ENCODE peak calls at places on chromosomes 1 and 21, in nine cellular contexts. Q is left ventricle myocardium inferior; I is CD8-positive, alpha-beta T cell; H is left lung; E is tibial nerve; Z is CD4-positive, alpha-beta memory T cell; X is pancreas; D is CD8-positive, alpha-beta memory T cell; T is upper lobe of right lung. F is an unnamed sample. For H3K36me3 and H3K4me1, the result is how much of the 10 kb centered on the place peaks cover.

GRCh38 chr1:151693057-151693651 is 23.4 kb downstream of the CELF3 start:
- DNase-seq in Q (no peak), I (no peak), H (no peak), E (no peak), Z (peak), X (no peak), D (no peak), T (no peak), F (peak)

GRCh38 chr1:209743145-209743482 is 12.7 kb upstream of the TRAF3IP3 start:
- DNase-seq in Q (peak), I (no peak), H (no peak), E (peak), Z (no peak), X (no peak), D (no peak), T (no peak), F (no peak)

GRCh38 chr1:27597036-27597435 is 6.9 kb downstream of the AHDC1 start:
- DNase-seq in Q (no peak), I (no peak), H (no peak), E (no peak), Z (no peak), X (no peak), D (no peak), T (no peak), F (no peak)

GRCh38 chr1:206030714-206031113 is 7.0 kb upstream of the CTSE start:
- DNase-seq in Q (peak), I (peak), H (peak), E (peak), Z (peak), X (peak), D (peak), T (peak), F (peak)

GRCh38 chr1:202343652-202344349 is 2.1 kb upstream of the UBE2T start:
- DNase-seq in Q (no peak), I (no peak), H (no peak), E (no peak), Z (peak), X (no peak), D (peak), T (no peak), F (peak)

GRCh38 chr21:33949516-33950424 is 34.2 kb upstream of the ATP5PO start:
- DNase-seq in Q (no peak), I (peak), H (no peak), E (no peak), Z (peak), X (no peak), D (peak), T (no peak), F (no peak)

GRCh38 chr21:25409992-25410391 is 197.3 kb downstream of the MRPL39 start:
- DNase-seq in Q (no peak), I (no peak), H (no peak), E (no peak), Z (no peak), X (no peak), D (no peak), T (no peak), F (no peak)

GRCh38 chr1:156866679-156867015 is 6.0 kb downstream of the NTRK1 start:
- DNase-seq in Q (no peak), I (no peak), H (no peak), E (no peak), Z (no peak), X (no peak), D (no peak), T (no peak), F (no peak)

GRCh38 chr1:7341145-7341900 is 429.8 kb upstream of the VAMP3 start:
- DNase-seq in Q (no peak), I (no peak), H (no peak), E (no peak), Z (no peak), X (no peak), D (no peak), T (no peak), F (peak)

GRCh38 chr1:154759196-154759595 is 110.9 kb downstream of the KCNN3 start:
- DNase-seq in Q (no peak), I (peak), H (no peak), E (no peak), Z (peak), X (no peak), D (peak), T (no peak), F (no peak)

GRCh38 chr1:62954758-62955157 is 170.8 kb downstream of the ATG4C start:
- DNase-seq in Q (no peak), I (no peak), H (no peak), E (no peak), Z (no peak), X (no peak), D (no peak), T (no peak), F (no peak)

GRCh38 chr1:46403916-46404315 is 9.8 kb downstream of the FAAH start:
- DNase-seq in Q (no peak), I (no peak), H (no peak), E (no peak), Z (no peak), X (no peak), D (no peak), T (no peak), F (no peak)

GRCh38 chr1:227939791-227940771 is 7.7 kb downstream of the WNT9A start:
- DNase-seq in Q (no peak), I (no peak), H (peak), E (no peak), Z (no peak), X (peak), D (no peak), T (peak), F (no peak)

GRCh38 chr1:225631041-225631663 is 21.8 kb downstream of the ENAH start:
- DNase-seq in Q (no peak), I (no peak), H (no peak), E (no peak), Z (no peak), X (no peak), D (no peak), T (no peak), F (no peak)

GRCh38 chr1:75136158-75136815 is 2.1 kb downstream of the LHX8 start:
- DNase-seq in Q (no peak), I (no peak), H (peak), E (no peak), Z (no peak), X (no peak), D (no peak), T (no peak), F (no peak)

GRCh38 chr1:30764396-30764795 is 6.8 kb upstream of the LAPTM5 start:
- DNase-seq in Q (no peak), I (no peak), H (no peak), E (no peak), Z (no peak), X (no peak), D (no peak), T (no peak), F (no peak)

GRCh38 chr1:114696810-114697209 is 1.5 kb upstream of the AMPD1 start:
- DNase-seq in Q (no peak), I (no peak), H (no peak), E (no peak), Z (no peak), X (no peak), D (no peak), T (no peak), F (no peak)

GRCh38 chr1:56550132-56550531 is 29.2 kb downstream of the PLPP3 start:
- DNase-seq in Q (no peak), I (no peak), H (no peak), E (no peak), Z (no peak), X (no peak), D (no peak), T (no peak), F (no peak)

GRCh38 chr1:153995640-153996039 is 5.1 kb downstream of the RPS27 start:
- DNase-seq in Q (no peak), I (no peak), H (no peak), E (no peak), Z (no peak), X (no peak), D (no peak), T (no peak), F (no peak)

GRCh38 chr1:221416723-221417122 is 325.2 kb downstream of the DUSP10 start:
- DNase-seq in Q (no peak), I (no peak), H (no peak), E (no peak), Z (no peak), X (no peak), D (no peak), T (no peak), F (no peak)

GRCh38 chr1:245290836-245291235 is 136.1 kb downstream of the KIF26B start:
- DNase-seq in Q (no peak), I (no peak), H (no peak), E (no peak), Z (no peak), X (no peak), D (no peak), T (no peak), F (no peak)

GRCh38 chr1:44619261-44619900 is 54.9 kb downstream of the TMEM53 start:
- DNase-seq in Q (no peak), I (no peak), H (no peak), E (no peak), Z (no peak), X (no peak), D (no peak), T (no peak), F (peak)

GRCh38 chr21:45536301-45537081 is 5.7 kb downstream of the SLC19A1 start:
- DNase-seq in Q (peak), I (no peak), H (peak), E (no peak), Z (no peak), X (peak), D (no peak), T (peak), F (no peak)

GRCh38 chr1:46411601-46412341 is 17.7 kb downstream of the FAAH start:
- DNase-seq in Q (no peak), I (no peak), H (no peak), E (no peak), Z (no peak), X (no peak), D (no peak), T (no peak), F (no peak)

DNA sequence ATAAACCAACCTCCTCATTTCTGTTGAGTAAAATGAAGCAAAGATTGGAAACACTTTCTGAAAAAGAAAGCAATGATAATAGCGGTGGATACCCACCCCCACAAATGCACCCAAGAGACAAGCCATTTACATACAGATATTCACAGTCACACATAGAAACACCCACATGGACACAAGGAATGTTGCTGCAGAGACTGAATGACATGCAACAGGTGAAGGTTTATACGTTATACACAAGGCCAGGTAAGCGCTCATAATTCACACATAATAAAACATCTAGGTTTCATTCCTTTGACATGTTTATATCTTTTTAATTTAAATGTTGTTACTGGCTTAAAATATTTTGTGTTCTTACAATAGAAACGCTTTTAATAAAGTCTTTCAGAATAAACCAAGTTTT is 21.3 kb downstream of the ARV1 start:
- DNase-seq in Q (no peak), I (no peak), H (no peak), E (no peak), Z (no peak), X (no peak), D (no peak), T (no peak), F (no peak)
- H3K36me3 ChIP-seq in Q (half or more), I (under half), H (half or more), E (under half), Z (half or more), X (under half), D (under half), T (half or more), F (half or more)

DNA sequence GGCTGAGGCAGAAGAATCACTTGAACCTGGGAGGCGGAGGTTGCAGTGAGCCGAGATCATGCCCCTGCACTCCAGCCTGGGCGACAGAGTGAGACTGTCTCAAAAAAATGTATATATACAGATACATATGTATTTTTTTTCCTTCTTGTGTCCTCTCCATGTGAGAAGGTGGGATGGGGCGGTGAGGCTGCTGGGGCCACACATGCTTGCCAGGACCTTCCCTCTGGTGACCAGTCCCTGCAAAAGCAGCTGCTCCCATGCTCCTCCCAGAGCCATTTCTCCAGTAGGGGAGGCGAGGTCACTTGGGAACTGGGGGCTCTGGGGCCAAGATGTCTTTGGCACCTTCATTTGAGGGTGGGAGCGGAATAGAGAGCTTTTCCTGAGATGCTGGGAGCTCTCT is 74.9 kb downstream of the PIK3CD start:
- DNase-seq in Q (no peak), I (no peak), H (peak), E (no peak), Z (no peak), X (no peak), D (no peak), T (no peak), F (no peak)
- H3K4me1 ChIP-seq in Q (under half), I (half or more), H (under half), E (under half), Z (half or more), X (under half), D (half or more), T (under half), F (under half)

GRCh38 chr1:150567341-150567716 is 12.1 kb downstream of the MCL1 start:
- DNase-seq in Q (no peak), I (peak), H (no peak), E (no peak), Z (peak), X (no peak), D (peak), T (peak), F (no peak)

GRCh38 chr1:150567717-150568561 is 11.5 kb downstream of the MCL1 start:
- DNase-seq in Q (peak), I (peak), H (no peak), E (peak), Z (peak), X (peak), D (no peak), T (peak), F (peak)

GRCh38 chr1:150564051-150564991 is 15.1 kb downstream of the MCL1 start:
- DNase-seq in Q (no peak), I (peak), H (no peak), E (no peak), Z (peak), X (no peak), D (peak), T (no peak), F (no peak)

GRCh38 chr1:150566589-150567340 is 12.6 kb downstream of the MCL1 start:
- DNase-seq in Q (no peak), I (no peak), H (no peak), E (no peak), Z (no peak), X (no peak), D (no peak), T (peak), F (no peak)

GRCh38 chr1:150568567-150568966 is 10.8 kb downstream of the MCL1 start:
- DNase-seq in Q (no peak), I (no peak), H (no peak), E (no peak), Z (no peak), X (no peak), D (no peak), T (no peak), F (no peak)
- H3K4me3 ChIP-seq in Q (peak), I (peak), H (peak), E (peak), Z (peak), X (peak), D (peak), T (peak), F (peak)

GRCh38 chr1:200588698-200589097 is 31.9 kb downstream of the KIF14 start:
- DNase-seq in Q (no peak), I (no peak), H (no peak), E (no peak), Z (no peak), X (no peak), D (no peak), T (no peak), F (peak)
- H3K36me3 ChIP-seq in Q (under half), I (under half), H (under half), E (under half), Z (under half), X (under half), D (under half), T (under half), F (under half)

DNA sequence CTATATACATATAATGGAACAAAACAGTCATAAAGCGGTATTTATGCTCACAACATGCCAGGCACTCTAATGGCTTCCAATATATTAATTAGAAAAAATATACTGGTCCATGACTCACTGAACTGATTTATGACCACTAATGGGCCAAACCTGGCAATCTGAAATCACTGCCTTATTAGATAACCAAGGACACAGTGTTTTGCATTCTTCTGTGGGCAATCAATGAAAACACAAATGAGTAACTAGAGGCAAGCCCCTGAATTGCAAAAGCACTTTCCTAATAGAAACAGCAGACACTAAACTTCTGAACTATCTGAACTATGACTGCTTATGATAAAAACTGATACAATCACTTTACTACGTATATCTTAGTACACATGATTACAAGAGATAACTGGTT is 3.5 kb downstream of the GCLM start:
- DNase-seq in Q (no peak), I (no peak), H (no peak), E (no peak), Z (no peak), X (no peak), D (no peak), T (no peak), F (no peak)
- H3K4me1 ChIP-seq in Q (under half), I (under half), H (under half), E (under half), Z (under half), X (under half), D (under half), T (under half), F (under half)

DNA sequence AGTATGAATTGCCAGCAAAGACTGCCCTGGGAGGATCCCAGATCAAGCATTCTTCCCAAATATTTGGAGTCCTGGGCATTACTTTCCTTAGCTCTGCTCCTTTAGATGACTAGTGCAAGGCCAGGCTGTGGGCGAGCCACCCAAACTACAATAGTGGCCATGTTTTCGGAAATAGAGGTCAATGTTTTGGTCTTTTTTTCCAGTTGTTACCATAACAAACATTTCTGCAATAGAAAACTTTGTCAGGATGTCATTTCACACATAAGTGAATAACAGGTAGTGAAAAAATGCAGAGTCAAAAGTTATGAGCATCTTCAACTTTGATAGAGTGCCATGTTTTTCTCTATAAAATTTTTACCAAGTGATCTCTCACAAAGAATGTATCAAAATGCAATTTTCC is 25.2 kb upstream of the OR10J4 start:
- DNase-seq in Q (no peak), I (no peak), H (no peak), E (no peak), Z (no peak), X (no peak), D (no peak), T (no peak), F (no peak)
- H3K4me3 ChIP-seq in Q (no peak), I (no peak), H (no peak), E (no peak), Z (no peak), X (no peak), D (no peak), T (no peak), F (no peak)

GRCh38 chr1:23358310-23358709 is 11.3 kb downstream of the ZNF436 start:
- DNase-seq in Q (no peak), I (no peak), H (no peak), E (no peak), Z (no peak), X (no peak), D (no peak), T (no peak), F (no peak)
- H3K36me3 ChIP-seq in Q (half or more), I (under half), H (under half), E (under half), Z (under half), X (under half), D (under half), T (under half), F (under half)

GRCh38 chr1:182652933-182653332 is 31.5 kb downstream of the RGS8 start:
- DNase-seq in Q (no peak), I (no peak), H (no peak), E (no peak), Z (no peak), X (no peak), D (no peak), T (no peak), F (no peak)
- H3K4me1 ChIP-seq in Q (under half), I (under half), H (under half), E (under half), Z (under half), X (under half), D (under half), T (under half), F (under half)

GRCh38 chr1:22056043-22056442 is 3.5 kb downstream of the CDC42 start:
- DNase-seq in Q (no peak), I (no peak), H (no peak), E (no peak), Z (no peak), X (no peak), D (no peak), T (no peak), F (no peak)
- H3K4me3 ChIP-seq in Q (peak), I (no peak), H (no peak), E (no peak), Z (peak), X (no peak), D (peak), T (no peak), F (no peak)